ENCODE peak calls at places on chromosomes 16 and 17, in five cellular contexts. One of them, this sample, is unnamed.
A peak's percentile ranks its signal among the peaks of the same experiment; 100 is the strongest.

GRCh38 chr16:57752203-57752580 is 16.6 kb downstream of the KATNB1 start:
- DNase-seq in GM13976: no peak
- DNase-seq in choroid plexus epithelial cell: no peak
- DNase-seq in CD4-positive, alpha-beta T cell: no peak
- DNase-seq in neural crest cell: no peak
- DNase-seq in this sample: no peak

GRCh38 chr16:22369221-22369811 is 5.1 kb downstream of the CDR2 start:
- DNase-seq in neural crest cell: no peak
- DNase-seq in choroid plexus epithelial cell: peak; percentile 66
- DNase-seq in CD4-positive, alpha-beta T cell: no peak
- DNase-seq in GM13976: no peak
- DNase-seq in this sample: no peak

GRCh38 chr16:86391987-86392386 is 118.3 kb upstream of the FOXF1 start:
- DNase-seq in GM13976: no peak
- DNase-seq in neural crest cell: no peak
- DNase-seq in CD4-positive, alpha-beta T cell: no peak
- DNase-seq in choroid plexus epithelial cell: peak; percentile 57
- DNase-seq in this sample: no peak

GRCh38 chr17:72336026-72336803 is 215.4 kb downstream of the SOX9 start:
- DNase-seq in choroid plexus epithelial cell: no peak
- DNase-seq in neural crest cell: no peak
- DNase-seq in GM13976: no peak
- DNase-seq in CD4-positive, alpha-beta T cell: no peak
- DNase-seq in this sample: no peak

GRCh38 chr16:89004209-89004831 is 27.3 kb upstream of the CBFA2T3 start:
- DNase-seq in neural crest cell: no peak
- DNase-seq in CD4-positive, alpha-beta T cell: no peak
- DNase-seq in GM13976: no peak
- DNase-seq in choroid plexus epithelial cell: peak; percentile 13
- DNase-seq in this sample: no peak

GRCh38 chr16:51430716-51431369 is 279.8 kb upstream of the SALL1 start:
- DNase-seq in CD4-positive, alpha-beta T cell: no peak
- DNase-seq in neural crest cell: no peak
- DNase-seq in GM13976: no peak
- DNase-seq in choroid plexus epithelial cell: no peak
- DNase-seq in this sample: no peak

GRCh38 chr17:16407911-16408588 is 7.3 kb upstream of the TRPV2 start:
- DNase-seq in choroid plexus epithelial cell: peak; percentile 81
- DNase-seq in GM13976: peak; percentile 89
- DNase-seq in CD4-positive, alpha-beta T cell: no peak
- DNase-seq in neural crest cell: no peak
- DNase-seq in this sample: peak; percentile 66

GRCh38 chr17:30782206-30782605 is 42.3 kb downstream of the CRLF3 start:
- DNase-seq in choroid plexus epithelial cell: no peak
- DNase-seq in neural crest cell: no peak
- DNase-seq in CD4-positive, alpha-beta T cell: no peak
- DNase-seq in GM13976: no peak
- DNase-seq in this sample: no peak

GRCh38 chr17:5506307-5506706 is 19.9 kb downstream of the MIS12 start:
- DNase-seq in choroid plexus epithelial cell: no peak
- DNase-seq in CD4-positive, alpha-beta T cell: no peak
- DNase-seq in GM13976: no peak
- DNase-seq in neural crest cell: no peak
- DNase-seq in this sample: no peak

GRCh38 chr17:81954131-81955057 is 6.6 kb downstream of the NOTUM start:
- DNase-seq in neural crest cell: no peak
- DNase-seq in GM13976: no peak
- DNase-seq in CD4-positive, alpha-beta T cell: no peak
- DNase-seq in choroid plexus epithelial cell: no peak
- DNase-seq in this sample: no peak

GRCh38 chr16:66020642-66021041 is 345.8 kb upstream of the CDH5 start:
- DNase-seq in neural crest cell: no peak
- DNase-seq in CD4-positive, alpha-beta T cell: no peak
- DNase-seq in choroid plexus epithelial cell: peak; percentile 53
- DNase-seq in GM13976: peak; percentile 13
- DNase-seq in this sample: no peak

GRCh38 chr16:51327001-51327400 is 175.9 kb upstream of the SALL1 start:
- DNase-seq in choroid plexus epithelial cell: peak; percentile 58
- DNase-seq in CD4-positive, alpha-beta T cell: no peak
- DNase-seq in neural crest cell: no peak
- DNase-seq in GM13976: no peak
- DNase-seq in this sample: no peak

GRCh38 chr17:49388290-49388640 is 26.2 kb upstream of the ZNF652 start:
- DNase-seq in CD4-positive, alpha-beta T cell: peak; percentile 13
- DNase-seq in GM13976: peak; percentile 52
- DNase-seq in neural crest cell: no peak
- DNase-seq in choroid plexus epithelial cell: no peak
- DNase-seq in this sample: no peak

GRCh38 chr17:56359518-56359917 is 206.2 kb downstream of the ANKFN1 start:
- DNase-seq in CD4-positive, alpha-beta T cell: no peak
- DNase-seq in choroid plexus epithelial cell: no peak
- DNase-seq in neural crest cell: no peak
- DNase-seq in GM13976: no peak
- DNase-seq in this sample: no peak

GRCh38 chr17:81509687-81510523 is 2.7 kb downstream of the ACTG1 start:
- DNase-seq in CD4-positive, alpha-beta T cell: no peak
- DNase-seq in neural crest cell: no peak
- DNase-seq in GM13976: no peak
- DNase-seq in choroid plexus epithelial cell: peak; percentile 50
- DNase-seq in this sample: no peak

GRCh38 chr17:60167095-60167741 is 17.4 kb downstream of the CA4 start:
- DNase-seq in CD4-positive, alpha-beta T cell: no peak
- DNase-seq in choroid plexus epithelial cell: no peak
- DNase-seq in GM13976: no peak
- DNase-seq in neural crest cell: no peak
- DNase-seq in this sample: no peak

GRCh38 chr16:92431-93339 is 14.7 kb downstream of the MPG start:
- DNase-seq in choroid plexus epithelial cell: no peak
- DNase-seq in CD4-positive, alpha-beta T cell: no peak
- DNase-seq in GM13976: no peak
- DNase-seq in neural crest cell: no peak
- DNase-seq in this sample: no peak

GRCh38 chr17:29594441-29595090 is 1.6 kb downstream of the ANKRD13B start:
- DNase-seq in GM13976: no peak
- DNase-seq in CD4-positive, alpha-beta T cell: no peak
- DNase-seq in neural crest cell: no peak
- DNase-seq in choroid plexus epithelial cell: no peak
- DNase-seq in this sample: no peak

GRCh38 chr16:53913082-53913870 is 209.3 kb downstream of the FTO start:
- DNase-seq in choroid plexus epithelial cell: peak; percentile 93
- DNase-seq in neural crest cell: no peak
- DNase-seq in CD4-positive, alpha-beta T cell: no peak
- DNase-seq in GM13976: no peak
- DNase-seq in this sample: no peak

GRCh38 chr16:17435324-17435723 is 35.4 kb downstream of the XYLT1 start:
- DNase-seq in GM13976: no peak
- DNase-seq in CD4-positive, alpha-beta T cell: no peak
- DNase-seq in neural crest cell: no peak
- DNase-seq in choroid plexus epithelial cell: no peak
- DNase-seq in this sample: no peak

GRCh38 chr17:81160306-81160705 is 5.0 kb upstream of the PVALEF start:
- DNase-seq in neural crest cell: no peak
- DNase-seq in choroid plexus epithelial cell: no peak
- DNase-seq in GM13976: no peak
- DNase-seq in CD4-positive, alpha-beta T cell: no peak
- DNase-seq in this sample: no peak

GRCh38 chr17:20266806-20267458 is 200.4 kb downstream of the LGALS9B start:
- DNase-seq in choroid plexus epithelial cell: peak; percentile 74
- DNase-seq in CD4-positive, alpha-beta T cell: no peak
- DNase-seq in GM13976: no peak
- DNase-seq in neural crest cell: no peak
- DNase-seq in this sample: no peak

GRCh38 chr16:88057656-88058055 is 106.4 kb downstream of the BANP start:
- DNase-seq in GM13976: no peak
- DNase-seq in CD4-positive, alpha-beta T cell: no peak
- DNase-seq in choroid plexus epithelial cell: no peak
- DNase-seq in neural crest cell: no peak
- DNase-seq in this sample: no peak

GRCh38 chr16:85172465-85173071 is 60.3 kb upstream of the CIBAR2 start:
- DNase-seq in neural crest cell: no peak
- DNase-seq in CD4-positive, alpha-beta T cell: no peak
- DNase-seq in choroid plexus epithelial cell: no peak
- DNase-seq in GM13976: no peak
- DNase-seq in this sample: no peak

GRCh38 chr17:2755941-2756724 is 6.7 kb upstream of the CCDC92B start:
- DNase-seq in choroid plexus epithelial cell: no peak
- DNase-seq in CD4-positive, alpha-beta T cell: no peak
- DNase-seq in neural crest cell: no peak
- DNase-seq in GM13976: no peak
- DNase-seq in this sample: no peak
- TF ChIP-seq CTCF in choroid plexus epithelial cell: no peak
- TF ChIP-seq CTCF in CD4-positive, alpha-beta T cell: no peak
- TF ChIP-seq CTCF in neural crest cell: no peak
- TF ChIP-seq CTCF in GM13976: no peak
- TF ChIP-seq CTCF in this sample: no peak

GRCh38 chr17:163514-164103 is 17.8 kb downstream of the DOC2B start:
- DNase-seq in choroid plexus epithelial cell: peak; percentile 4
- DNase-seq in CD4-positive, alpha-beta T cell: no peak
- DNase-seq in neural crest cell: no peak
- DNase-seq in GM13976: no peak
- DNase-seq in this sample: no peak
- TF ChIP-seq CTCF in choroid plexus epithelial cell: peak; percentile 34
- TF ChIP-seq CTCF in CD4-positive, alpha-beta T cell: no peak
- TF ChIP-seq CTCF in neural crest cell: peak; percentile 49
- TF ChIP-seq CTCF in GM13976: no peak
- TF ChIP-seq CTCF in this sample: peak; percentile 21

DNA sequence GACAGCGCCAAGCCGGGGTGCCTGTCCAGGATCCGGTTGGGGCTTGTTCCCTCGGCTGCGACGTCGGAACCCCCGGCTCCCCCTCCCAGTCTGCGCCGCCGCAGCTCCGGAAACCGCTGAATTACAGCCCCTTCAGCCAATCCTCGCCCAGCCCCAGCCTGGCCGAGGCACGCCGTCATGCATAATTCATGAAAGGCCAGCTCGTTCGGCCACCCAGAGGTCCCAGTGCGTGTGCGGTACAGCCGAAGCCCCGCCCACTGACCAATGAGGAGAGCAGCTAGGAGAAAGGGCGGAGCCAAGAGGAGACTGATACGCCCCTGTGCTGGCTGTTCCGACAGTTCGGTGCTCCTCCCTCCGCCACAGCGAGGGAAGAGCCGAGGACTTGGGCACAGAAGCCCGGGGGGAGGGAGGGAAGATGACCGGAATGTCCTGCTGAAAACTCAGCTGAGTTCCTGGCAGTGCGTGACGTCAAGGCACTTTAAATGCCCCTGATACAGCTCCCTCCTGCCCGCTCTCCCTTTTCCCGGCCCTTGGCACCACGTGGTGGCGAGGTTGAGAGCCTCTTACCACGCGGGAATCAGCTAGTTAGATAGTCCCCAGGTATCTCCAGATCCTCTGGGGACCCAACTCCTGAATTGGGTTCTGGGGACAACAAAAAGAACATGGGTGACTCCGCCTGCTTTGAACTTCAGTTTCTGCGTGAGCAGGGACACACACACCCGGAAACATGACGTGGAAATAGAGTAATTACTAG is at the start of gene STAT3:
- DNase-seq in choroid plexus epithelial cell: peak; percentile 100
- DNase-seq in GM13976: peak; percentile 99
- DNase-seq in neural crest cell: peak; percentile 100
- DNase-seq in CD4-positive, alpha-beta T cell: peak; percentile 100
- DNase-seq in this sample: peak; percentile 100
- TF ChIP-seq CTCF in choroid plexus epithelial cell: no peak
- TF ChIP-seq CTCF in GM13976: no peak
- TF ChIP-seq CTCF in neural crest cell: no peak
- TF ChIP-seq CTCF in CD4-positive, alpha-beta T cell: no peak
- TF ChIP-seq CTCF in this sample: no peak

GRCh38 chr17:18319604-18320256 is 4.6 kb downstream of the SMCR8 start:
- DNase-seq in GM13976: no peak
- DNase-seq in neural crest cell: peak; percentile 26
- DNase-seq in CD4-positive, alpha-beta T cell: no peak
- DNase-seq in choroid plexus epithelial cell: peak; percentile 86
- DNase-seq in this sample: no peak
- TF ChIP-seq CTCF in GM13976: no peak
- TF ChIP-seq CTCF in neural crest cell: peak; percentile 67
- TF ChIP-seq CTCF in CD4-positive, alpha-beta T cell: no peak
- TF ChIP-seq CTCF in choroid plexus epithelial cell: peak; percentile 76
- TF ChIP-seq CTCF in this sample: peak; percentile 40

GRCh38 chr16:6124136-6124535 is 1026.5 kb upstream of the EEF2KMT start:
- DNase-seq in CD4-positive, alpha-beta T cell: no peak
- DNase-seq in choroid plexus epithelial cell: no peak
- DNase-seq in neural crest cell: no peak
- DNase-seq in GM13976: no peak
- DNase-seq in this sample: no peak
- TF ChIP-seq CTCF in CD4-positive, alpha-beta T cell: no peak
- TF ChIP-seq CTCF in choroid plexus epithelial cell: no peak
- TF ChIP-seq CTCF in neural crest cell: no peak
- TF ChIP-seq CTCF in GM13976: no peak
- TF ChIP-seq CTCF in this sample: no peak

GRCh38 chr17:47820023-47820789 is 1.4 kb downstream of the OSBPL7 start:
- DNase-seq in neural crest cell: no peak
- DNase-seq in GM13976: no peak
- DNase-seq in choroid plexus epithelial cell: no peak
- DNase-seq in CD4-positive, alpha-beta T cell: no peak
- DNase-seq in this sample: no peak

GRCh38 chr17:47821031-47821423 is 567 bp downstream of the OSBPL7 start:
- DNase-seq in choroid plexus epithelial cell: no peak
- DNase-seq in neural crest cell: no peak
- DNase-seq in GM13976: no peak
- DNase-seq in CD4-positive, alpha-beta T cell: no peak
- DNase-seq in this sample: no peak

GRCh38 chr17:47822785-47823184 is 1.2 kb upstream of the OSBPL7 start:
- DNase-seq in CD4-positive, alpha-beta T cell: no peak
- DNase-seq in GM13976: no peak
- DNase-seq in neural crest cell: no peak
- DNase-seq in choroid plexus epithelial cell: no peak
- DNase-seq in this sample: no peak

GRCh38 chr17:47823519-47823918 is 1.9 kb upstream of the OSBPL7 start:
- DNase-seq in CD4-positive, alpha-beta T cell: no peak
- DNase-seq in choroid plexus epithelial cell: no peak
- DNase-seq in GM13976: no peak
- DNase-seq in neural crest cell: no peak
- DNase-seq in this sample: no peak

GRCh38 chr17:47821424-47822379 is at the start of gene OSBPL7:
- DNase-seq in choroid plexus epithelial cell: peak; percentile 80
- DNase-seq in CD4-positive, alpha-beta T cell: peak; percentile 77
- DNase-seq in GM13976: peak; percentile 91
- DNase-seq in neural crest cell: peak; percentile 44
- DNase-seq in this sample: peak; percentile 44
- TF ChIP-seq CTCF in choroid plexus epithelial cell: peak; percentile 22
- TF ChIP-seq CTCF in CD4-positive, alpha-beta T cell: no peak
- TF ChIP-seq CTCF in GM13976: peak; percentile 77
- TF ChIP-seq CTCF in neural crest cell: no peak
- TF ChIP-seq CTCF in this sample: no peak

GRCh38 chr17:43651621-43652480 is 9.9 kb downstream of the MEOX1 start:
- DNase-seq in GM13976: no peak
- DNase-seq in CD4-positive, alpha-beta T cell: no peak
- DNase-seq in choroid plexus epithelial cell: peak; percentile 21
- DNase-seq in neural crest cell: no peak
- DNase-seq in this sample: no peak
- TF ChIP-seq CTCF in GM13976: no peak
- TF ChIP-seq CTCF in CD4-positive, alpha-beta T cell: no peak
- TF ChIP-seq CTCF in choroid plexus epithelial cell: no peak
- TF ChIP-seq CTCF in neural crest cell: no peak
- TF ChIP-seq CTCF in this sample: no peak

This sample was measured in mesothelial cell of epicardium.